ENCODE peak calls at places on chromosomes 16 and 17, in five cellular contexts. W is hypothalamus, X is iris pigment epithelial cell, B is stomach, S is iPS DF 6.9. F is an unnamed sample.

GRCh38 chr17:66373944-66374817 is 71.8 kb downstream of the PRKCA start:
- DNase-seq in W (peak), X (peak), B (no peak), S (no peak), F (no peak)

GRCh38 chr17:77824102-77824779 is 134.3 kb upstream of the TNRC6C start:
- DNase-seq in W (no peak), X (no peak), B (no peak), S (no peak), F (no peak)

GRCh38 chr17:34665803-34666763 is 86.7 kb downstream of the TMEM132E start:
- DNase-seq in W (no peak), X (no peak), B (no peak), S (peak), F (no peak)

GRCh38 chr16:56965939-56966515 is 4.3 kb downstream of the CETP start:
- DNase-seq in W (no peak), X (no peak), B (no peak), S (no peak), F (peak)

GRCh38 chr17:43881758-43882505 is 25.4 kb downstream of the MPP2 start:
- DNase-seq in W (no peak), X (no peak), B (no peak), S (no peak), F (no peak)

GRCh38 chr16:85316321-85316919 is 204.1 kb upstream of the CIBAR2 start:
- DNase-seq in W (peak), X (peak), B (peak), S (no peak), F (peak)

GRCh38 chr16:71360378-71360777 is 1.9 kb downstream of the CALB2 start:
- DNase-seq in W (no peak), X (peak), B (no peak), S (no peak), F (peak)

GRCh38 chr17:29722411-29723198 is 99.9 kb upstream of the CORO6 start:
- DNase-seq in W (no peak), X (peak), B (no peak), S (no peak), F (peak)

GRCh38 chr17:48646183-48647102 is 20.3 kb upstream of the HOXB9 start:
- DNase-seq in W (no peak), X (no peak), B (no peak), S (no peak), F (no peak)